ENCODE peak calls at places on chromosome 6, in six cellular contexts. C is CD14-positive monocyte, Y is mammary epithelial cell, U is tibial artery, K is NAMALWA, O is brain microvascular endothelial cell. E is an unnamed sample.
A peak's percentile ranks its signal among the peaks of the same experiment; 100 is the strongest.

GRCh38 chr6:52394251-52394666 is 25.9 kb upstream of the EFHC1 start:
- DNase-seq in C (no peak), Y (no peak), U (no peak), K (no peak), O (no peak), E (no peak)

GRCh38 chr6:144055121-144055931 is 40.0 kb downstream of the SF3B5 start:
- DNase-seq in C (no peak), Y (no peak), U (no peak), K (no peak), O (no peak), E (no peak)

GRCh38 chr6:85594197-85594930 is 706 bp upstream of the SNX14 start:
- DNase-seq in C (no peak), Y (peak; percentile 52), U (peak; percentile 45), K (peak; percentile 75), O (no peak), E (peak; percentile 41)

GRCh38 chr6:151327079-151327478 is 64.3 kb downstream of the ZBTB2 start:
- DNase-seq in C (no peak), Y (no peak), U (no peak), K (no peak), O (no peak), E (no peak)

GRCh38 chr6:80006541-80006940 is 2.1 kb downstream of the TTK start:
- DNase-seq in C (no peak), Y (no peak), U (no peak), K (no peak), O (no peak), E (no peak)

GRCh38 chr6:73511796-73512195 is 9.0 kb downstream of the EEF1A1 start:
- DNase-seq in C (no peak), Y (no peak), U (no peak), K (peak; percentile 59), O (no peak), E (no peak)

GRCh38 chr6:34018961-34019606 is 126.8 kb downstream of the GRM4 start:
- DNase-seq in C (no peak), Y (no peak), U (no peak), K (no peak), O (no peak), E (no peak)

GRCh38 chr6:13355043-13355945 is 27.0 kb upstream of the TBC1D7 start:
- DNase-seq in C (no peak), Y (peak; percentile 92), U (no peak), K (no peak), O (peak; percentile 94), E (peak; percentile 81)

GRCh38 chr6:76518443-76518842 is 446.0 kb upstream of the IMPG1 start:
- DNase-seq in C (no peak), Y (no peak), U (no peak), K (no peak), O (no peak), E (peak; percentile 31)

GRCh38 chr6:111971181-111971829 is 82.6 kb upstream of the CCN6 start:
- DNase-seq in C (no peak), Y (no peak), U (no peak), K (no peak), O (no peak), E (no peak)

GRCh38 chr6:75504902-75505233 is 11.3 kb upstream of the FILIP1 start:
- DNase-seq in C (no peak), Y (no peak), U (peak; percentile 49), K (no peak), O (no peak), E (no peak)

GRCh38 chr6:24223131-24223715 is 97.2 kb downstream of the NRSN1 start:
- DNase-seq in C (no peak), Y (no peak), U (no peak), K (no peak), O (no peak), E (no peak)

GRCh38 chr6:7051780-7052440 is 55.9 kb upstream of the RREB1 start:
- DNase-seq in C (no peak), Y (no peak), U (peak; percentile 30), K (peak; percentile 47), O (peak; percentile 9), E (peak; percentile 34)

GRCh38 chr6:18088419-18089296 is 33.8 kb downstream of the NHLRC1 start:
- DNase-seq in C (no peak), Y (no peak), U (no peak), K (no peak), O (no peak), E (no peak)

GRCh38 chr6:88365230-88365629 is 199.1 kb upstream of the CNR1 start:
- DNase-seq in C (no peak), Y (no peak), U (no peak), K (no peak), O (no peak), E (no peak)

GRCh38 chr6:71665931-71666330 is 220.4 kb upstream of the RIMS1 start:
- DNase-seq in C (no peak), Y (no peak), U (no peak), K (no peak), O (no peak), E (no peak)

GRCh38 chr6:93468291-93468690 is 48.9 kb upstream of the EPHA7 start:
- DNase-seq in C (no peak), Y (no peak), U (no peak), K (no peak), O (peak; percentile 47), E (no peak)

GRCh38 chr6:30725713-30726505 is 5.8 kb downstream of the TUBB start:
- DNase-seq in C (no peak), Y (no peak), U (no peak), K (peak; percentile 36), O (no peak), E (no peak)

GRCh38 chr6:36596359-36596758 is 2.2 kb downstream of the SRSF3 start:
- DNase-seq in C (no peak), Y (no peak), U (no peak), K (no peak), O (no peak), E (no peak)

GRCh38 chr6:74626288-74626687 is 579.6 kb downstream of the COL12A1 start:
- DNase-seq in C (no peak), Y (no peak), U (no peak), K (no peak), O (no peak), E (no peak)

GRCh38 chr6:6218246-6219085 is 102.0 kb downstream of the F13A1 start:
- DNase-seq in C (no peak), Y (peak; percentile 8), U (no peak), K (no peak), O (peak; percentile 2), E (peak; percentile 4)

GRCh38 chr6:41214559-41215238 is 13.4 kb upstream of the TREML4 start:
- DNase-seq in C (no peak), Y (peak; percentile 25), U (no peak), K (no peak), O (no peak), E (peak; percentile 84)

GRCh38 chr6:107822154-107823046 is 1.7 kb downstream of the SCML4 start:
- DNase-seq in C (no peak), Y (no peak), U (no peak), K (peak; percentile 73), O (no peak), E (no peak)

GRCh38 chr6:10801224-10801848 is 37.0 kb downstream of the MAK start:
- DNase-seq in C (peak; percentile 57), Y (peak; percentile 43), U (peak; percentile 48), K (peak; percentile 81), O (peak; percentile 43), E (peak; percentile 80)

GRCh38 chr6:82142524-82142923 is 105.0 kb downstream of the IBTK start:
- DNase-seq in C (no peak), Y (no peak), U (no peak), K (no peak), O (no peak), E (no peak)